ENCODE peak calls at places on chromosomes 16 and 17, in four cellular contexts. One of them, this sample, is unnamed.

GRCh38 chr16:79874391-79874790 is 273.9 kb upstream of the MAF start:
- DNase-seq in activated T-helper 1 cell treated with Interleukin-2 at 50 U/mL for 16 hours: no peak
- DNase-seq in left ventricle myocardium inferior: peak
- DNase-seq in AG09309: no peak
- DNase-seq in this sample: no peak

GRCh38 chr16:82176204-82176603 is 6.2 kb upstream of the MPHOSPH6 start:
- DNase-seq in activated T-helper 1 cell treated with Interleukin-2 at 50 U/mL for 16 hours: no peak
- DNase-seq in left ventricle myocardium inferior: no peak
- DNase-seq in AG09309: no peak
- DNase-seq in this sample: no peak

GRCh38 chr17:50102164-50102991 is 7.2 kb downstream of the PDK2 start:
- DNase-seq in activated T-helper 1 cell treated with Interleukin-2 at 50 U/mL for 16 hours: no peak
- DNase-seq in left ventricle myocardium inferior: peak
- DNase-seq in AG09309: no peak
- DNase-seq in this sample: no peak

GRCh38 chr17:80604007-80604728 is 59.5 kb downstream of the RPTOR start:
- DNase-seq in activated T-helper 1 cell treated with Interleukin-2 at 50 U/mL for 16 hours: no peak
- DNase-seq in left ventricle myocardium inferior: no peak
- DNase-seq in AG09309: no peak
- DNase-seq in this sample: no peak

GRCh38 chr16:35730251-35730650 is 2270.8 kb downstream of the TP53TG3F start:
- DNase-seq in activated T-helper 1 cell treated with Interleukin-2 at 50 U/mL for 16 hours: no peak
- DNase-seq in left ventricle myocardium inferior: no peak
- DNase-seq in AG09309: no peak
- DNase-seq in this sample: no peak

GRCh38 chr17:76538281-76538931 is 897 bp upstream of the CYGB start:
- DNase-seq in activated T-helper 1 cell treated with Interleukin-2 at 50 U/mL for 16 hours: no peak
- DNase-seq in left ventricle myocardium inferior: peak
- DNase-seq in AG09309: no peak
- DNase-seq in this sample: no peak

GRCh38 chr17:67055811-67056745 is 11.7 kb downstream of the CACNG1 start:
- DNase-seq in activated T-helper 1 cell treated with Interleukin-2 at 50 U/mL for 16 hours: no peak
- DNase-seq in left ventricle myocardium inferior: no peak
- DNase-seq in AG09309: no peak
- DNase-seq in this sample: no peak

GRCh38 chr17:38466346-38467315 is 38.4 kb downstream of the ARHGAP23 start:
- DNase-seq in activated T-helper 1 cell treated with Interleukin-2 at 50 U/mL for 16 hours: no peak
- DNase-seq in left ventricle myocardium inferior: peak
- DNase-seq in AG09309: no peak
- DNase-seq in this sample: no peak

GRCh38 chr16:50093607-50094570 is 28.1 kb downstream of the HEATR3 start:
- DNase-seq in activated T-helper 1 cell treated with Interleukin-2 at 50 U/mL for 16 hours: no peak
- DNase-seq in left ventricle myocardium inferior: peak
- DNase-seq in AG09309: no peak
- DNase-seq in this sample: no peak

GRCh38 chr16:70703835-70704381 is 18.1 kb upstream of the MTSS2 start:
- DNase-seq in activated T-helper 1 cell treated with Interleukin-2 at 50 U/mL for 16 hours: no peak
- DNase-seq in left ventricle myocardium inferior: no peak
- DNase-seq in AG09309: no peak
- DNase-seq in this sample: no peak

GRCh38 chr17:31424944-31425582 is 33.6 kb downstream of the RAB11FIP4 start:
- DNase-seq in activated T-helper 1 cell treated with Interleukin-2 at 50 U/mL for 16 hours: no peak
- DNase-seq in left ventricle myocardium inferior: peak
- DNase-seq in AG09309: no peak
- DNase-seq in this sample: no peak

GRCh38 chr17:1928976-1929375 is 96.2 kb downstream of the RTN4RL1 start:
- DNase-seq in activated T-helper 1 cell treated with Interleukin-2 at 50 U/mL for 16 hours: no peak
- DNase-seq in left ventricle myocardium inferior: peak
- DNase-seq in AG09309: no peak
- DNase-seq in this sample: no peak

GRCh38 chr16:22092143-22092933 is at the start of gene VWA3A:
- DNase-seq in activated T-helper 1 cell treated with Interleukin-2 at 50 U/mL for 16 hours: no peak
- DNase-seq in left ventricle myocardium inferior: no peak
- DNase-seq in AG09309: peak
- DNase-seq in this sample: no peak